ENCODE peak calls at places on chromosome 12, in four cellular contexts. N, P, A and B are unnamed samples.

GRCh38 chr12:16949351-16949750 is 343.4 kb upstream of the LMO3 start:
- DNase-seq in A (no peak), N (no peak), P (no peak), B (no peak)

GRCh38 chr12:107411792-107412535 is 273.6 kb upstream of the PWP1 start:
- DNase-seq in P (peak), N (no peak), A (no peak), B (peak)

GRCh38 chr12:75568387-75568786 is 57.0 kb upstream of the KRR1 start:
- DNase-seq in P (no peak), N (no peak), A (no peak), B (peak)

GRCh38 chr12:2284321-2284813 is 231.6 kb downstream of the CACNA1C start:
- DNase-seq in A (no peak), P (no peak), N (peak), B (no peak)

GRCh38 chr12:52757449-52758176 is 19.5 kb downstream of the KRT76 start:
- DNase-seq in P (no peak), N (no peak), A (no peak), B (no peak)

GRCh38 chr12:120972870-120973543 is 5.3 kb upstream of the HNF1A start:
- DNase-seq in A (no peak), N (no peak), P (no peak), B (no peak)

GRCh38 chr12:61452076-61452475 is 808.1 kb upstream of the USP15 start:
- DNase-seq in N (no peak), A (no peak), P (no peak), B (peak)

GRCh38 chr12:121533391-121534090 is 47.3 kb downstream of the KDM2B start:
- DNase-seq in P (no peak), N (no peak), A (no peak), B (no peak)

GRCh38 chr12:104910196-104910840 is 47.8 kb downstream of the SLC41A2 start:
- DNase-seq in P (no peak), N (no peak), A (no peak), B (peak)

GRCh38 chr12:102569803-102570202 is 89.4 kb upstream of the IGF1 start:
- DNase-seq in N (no peak), A (no peak), P (no peak), B (no peak)

GRCh38 chr12:1629338-1630080 is 478 bp downstream of the WNT5B start:
- DNase-seq in N (no peak), A (no peak), P (no peak), B (no peak)

GRCh38 chr12:31204995-31205582 is 120.9 kb downstream of the SINHCAF start:
- DNase-seq in P (no peak), N (no peak), A (no peak), B (peak)

GRCh38 chr12:110015132-110015531 is 15.9 kb downstream of the ANKRD13A start:
- DNase-seq in P (no peak), A (no peak), N (no peak), B (no peak)

GRCh38 chr12:122523280-122523679 is 3.5 kb downstream of the RSRC2 start:
- DNase-seq in P (no peak), N (no peak), A (no peak), B (peak)

GRCh38 chr12:117311-117710 is 50.7 kb downstream of the IQSEC3 start:
- DNase-seq in N (no peak), P (no peak), A (no peak), B (no peak)
- TF ChIP-seq CTCF in N (no peak), P (no peak), A (no peak), B (no peak)

GRCh38 chr12:79921786-79922185 is 13.1 kb downstream of the PPP1R12A start:
- DNase-seq in A (no peak), N (no peak), P (no peak), B (no peak)

GRCh38 chr12:79920421-79921238 is 14.3 kb downstream of the PPP1R12A start:
- DNase-seq in P (no peak), A (no peak), N (no peak), B (no peak)

GRCh38 chr12:79925492-79925891 is 9.4 kb downstream of the PPP1R12A start:
- DNase-seq in N (no peak), P (no peak), A (no peak), B (no peak)

DNA sequence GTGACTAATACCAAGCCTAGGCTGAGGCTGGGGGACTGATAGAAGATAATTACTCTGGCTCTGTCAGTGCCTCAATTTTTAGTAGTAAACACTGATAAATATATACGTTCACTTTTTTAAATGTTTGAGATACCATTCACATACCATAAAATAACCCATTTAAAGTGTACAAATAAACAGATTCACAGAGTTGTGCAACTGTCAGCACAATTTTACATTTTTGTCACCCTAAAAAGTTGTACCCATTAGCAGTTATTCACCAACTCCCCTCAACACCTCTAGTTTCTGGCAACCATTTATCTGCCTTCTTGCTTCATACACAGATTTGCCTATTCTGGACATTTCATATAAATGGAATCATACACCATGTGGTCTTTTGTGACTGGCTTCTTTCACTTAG is 15.1 kb downstream of the PPP1R12A start:
- DNase-seq in A (no peak), N (no peak), P (no peak), B (no peak)
- H3K4me3 ChIP-seq in A (no peak), N (no peak), P (no peak), B (no peak)

GRCh38 chr12:48286665-48287064 is 64.1 kb downstream of the ZNF641 start:
- DNase-seq in P (no peak), A (no peak), N (no peak), B (no peak)
- TF ChIP-seq CTCF in P (peak), A (peak), N (peak), B (peak)

GRCh38 chr12:55817352-55818139 is at the start of the genes ORMDL2 and SARNP:
- DNase-seq in P (peak), N (peak), A (peak), B (peak)

GRCh38 chr12:55816876-55817351 is 610 bp downstream of the SARNP start:
- DNase-seq in P (peak), N (no peak), A (no peak), B (peak)

GRCh38 chr12:55820679-55821078 is 2.8 kb downstream of the ORMDL2 start:
- DNase-seq in P (peak), N (no peak), A (no peak), B (peak)

GRCh38 chr12:55818140-55818728 is 393 bp downstream of the ORMDL2 start:
- DNase-seq in A (no peak), P (no peak), N (no peak), B (no peak)

DNA sequence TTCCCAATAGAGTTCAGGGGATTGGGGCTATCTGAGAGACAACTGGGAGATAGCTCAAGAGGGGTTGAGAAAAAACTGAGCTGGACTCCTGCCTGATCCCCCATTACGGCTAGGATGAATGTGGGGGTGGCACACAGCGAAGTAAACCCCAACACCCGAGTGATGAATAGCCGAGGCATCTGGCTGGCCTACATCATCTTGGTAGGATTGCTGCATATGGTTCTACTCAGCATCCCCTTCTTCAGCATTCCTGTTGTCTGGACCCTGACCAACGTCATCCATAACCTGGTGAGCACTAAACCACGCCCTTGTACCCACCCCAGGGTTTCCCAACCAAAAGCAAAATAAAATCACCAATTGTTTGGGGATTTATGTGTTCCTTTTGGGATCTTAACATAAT is 1.0 kb downstream of the ORMDL2 start:
- DNase-seq in P (no peak), N (no peak), A (no peak), B (no peak)
- H3K4me3 ChIP-seq in P (peak), N (peak), A (peak), B (peak)

GRCh38 chr12:48865441-48866290 is at the start of gene RND1:
- DNase-seq in P (peak), N (peak), A (peak), B (peak)
- TF ChIP-seq CTCF in P (no peak), N (no peak), A (no peak), B (no peak)

DNA sequence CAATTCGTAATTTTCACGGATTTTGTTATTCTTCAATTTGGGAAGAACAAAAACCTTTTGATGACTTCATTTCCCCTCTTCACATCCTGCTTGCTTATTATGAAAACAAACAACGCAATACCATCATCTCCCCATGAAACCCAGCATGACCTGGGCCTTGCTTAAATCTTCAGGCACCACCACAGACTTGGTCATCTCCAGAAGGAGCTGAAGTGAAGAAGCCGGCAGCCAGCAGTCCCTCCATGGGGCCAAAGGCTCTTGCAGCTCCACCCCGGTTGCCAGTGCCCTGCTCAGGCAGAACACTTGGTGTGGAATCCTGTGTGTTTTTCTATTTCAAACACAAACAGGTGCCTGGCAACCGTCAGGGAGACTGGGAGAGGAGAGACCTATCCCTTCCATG is 982.9 kb upstream of the TMEM132C start:
- DNase-seq in N (no peak), P (no peak), A (no peak), B (no peak)
- H3K4me3 ChIP-seq in N (no peak), P (no peak), A (no peak), B (no peak)

GRCh38 chr12:10901427-10901826 is 7.9 kb downstream of the TAS2R13 start:
- DNase-seq in A (no peak), P (no peak), N (no peak), B (peak)
- TF ChIP-seq CTCF in A (no peak), P (no peak), N (no peak), B (peak)